ENCODE peak calls at places on chromosomes 12 and 14, in eight cellular contexts. W is lower lobe of right lung, U is psoas muscle, S is GM23338, K is BJ, E is GM12878, N is AG10803, J is spleen. O is an unnamed sample.

GRCh38 chr12:5556033-5556614 is 124.2 kb downstream of the NTF3 start:
- DNase-seq in U (no peak), S (peak), N (no peak), E (no peak), K (no peak), W (no peak), J (no peak), O (no peak)

GRCh38 chr12:101552277-101552676 is 42.5 kb upstream of the MYBPC1 start:
- DNase-seq in U (peak), S (no peak), N (peak), K (no peak), E (no peak), W (peak), J (no peak), O (no peak)

GRCh38 chr12:64611430-64612286 is 1.4 kb downstream of the RASSF3 start:
- DNase-seq in N (peak), W (peak), U (peak), J (peak), E (no peak), S (no peak), K (no peak), O (no peak)

GRCh38 chr12:132462778-132463177 is 27.2 kb upstream of the FBRSL1 start:
- DNase-seq in W (no peak), E (no peak), K (no peak), J (no peak), N (no peak), S (no peak), U (no peak), O (no peak)

GRCh38 chr14:81337073-81337472 is 63.1 kb downstream of the STON2 start:
- DNase-seq in J (no peak), N (no peak), K (no peak), U (no peak), E (no peak), S (no peak), W (no peak), O (no peak)

GRCh38 chr12:53963434-53964314 is 9.0 kb downstream of the HOXC12 start:
- DNase-seq in K (no peak), U (peak), S (no peak), W (no peak), E (no peak), N (no peak), J (peak), O (no peak)

GRCh38 chr12:32603858-32604257 is 75.2 kb upstream of the DNM1L start:
- DNase-seq in J (no peak), K (peak), S (no peak), N (peak), U (no peak), E (peak), W (no peak), O (no peak)

GRCh38 chr14:39218171-39218769 is 15.4 kb upstream of the MIA2 start:
- DNase-seq in K (no peak), W (no peak), U (no peak), J (no peak), N (peak), S (no peak), E (no peak), O (no peak)

GRCh38 chr14:51897791-51898190 is 37.4 kb downstream of the GNG2 start:
- DNase-seq in N (no peak), U (no peak), E (no peak), K (no peak), S (no peak), W (no peak), J (no peak), O (no peak)

GRCh38 chr14:43887523-43887922 is 619.6 kb downstream of the FSCB start:
- DNase-seq in N (no peak), W (no peak), K (no peak), S (no peak), J (no peak), U (no peak), E (no peak), O (no peak)

GRCh38 chr12:98873823-98874222 is 228.7 kb downstream of the APAF1 start:
- DNase-seq in K (no peak), S (no peak), N (no peak), W (no peak), U (no peak), E (no peak), J (no peak), O (no peak)

DNA sequence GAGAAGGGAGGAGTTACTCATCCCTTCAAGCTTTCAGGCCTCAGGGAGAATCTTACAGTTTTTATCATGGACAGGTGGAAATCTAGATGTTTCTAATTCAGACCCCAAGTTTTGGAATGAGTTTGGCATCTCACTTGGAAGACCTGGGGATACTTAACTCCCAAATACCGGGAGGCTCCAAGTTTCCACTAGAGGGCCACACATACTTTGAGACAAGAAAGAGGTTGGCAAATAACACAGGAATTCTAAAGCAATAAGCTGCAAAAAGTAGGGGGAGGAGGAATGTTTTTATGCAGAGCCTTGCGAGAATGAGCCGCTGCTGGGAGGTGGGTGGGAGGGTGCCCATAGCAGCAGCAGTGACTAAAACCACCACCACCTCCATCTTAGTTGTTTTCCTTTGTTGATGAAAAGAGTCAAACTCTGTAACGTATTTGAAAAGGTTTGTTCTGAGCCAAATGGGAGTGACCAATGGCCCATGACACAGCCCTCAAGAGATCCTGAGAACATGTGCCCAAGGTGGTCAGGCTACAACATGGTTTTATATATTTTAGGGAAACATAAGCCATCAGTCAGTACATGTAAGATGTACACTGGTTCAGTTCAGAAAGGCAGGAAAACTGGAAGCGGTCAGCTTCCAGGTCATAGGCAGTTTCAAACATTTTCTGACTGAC is 34.2 kb upstream of the RNASE1 start:
- DNase-seq in U (no peak), K (no peak), E (no peak), S (peak), N (peak), W (no peak), J (no peak), O (no peak)
- TF ChIP-seq CTCF in U (peak), K (peak), E (no peak), S (peak), N (peak), W (peak), J (peak), O (peak)

DNA sequence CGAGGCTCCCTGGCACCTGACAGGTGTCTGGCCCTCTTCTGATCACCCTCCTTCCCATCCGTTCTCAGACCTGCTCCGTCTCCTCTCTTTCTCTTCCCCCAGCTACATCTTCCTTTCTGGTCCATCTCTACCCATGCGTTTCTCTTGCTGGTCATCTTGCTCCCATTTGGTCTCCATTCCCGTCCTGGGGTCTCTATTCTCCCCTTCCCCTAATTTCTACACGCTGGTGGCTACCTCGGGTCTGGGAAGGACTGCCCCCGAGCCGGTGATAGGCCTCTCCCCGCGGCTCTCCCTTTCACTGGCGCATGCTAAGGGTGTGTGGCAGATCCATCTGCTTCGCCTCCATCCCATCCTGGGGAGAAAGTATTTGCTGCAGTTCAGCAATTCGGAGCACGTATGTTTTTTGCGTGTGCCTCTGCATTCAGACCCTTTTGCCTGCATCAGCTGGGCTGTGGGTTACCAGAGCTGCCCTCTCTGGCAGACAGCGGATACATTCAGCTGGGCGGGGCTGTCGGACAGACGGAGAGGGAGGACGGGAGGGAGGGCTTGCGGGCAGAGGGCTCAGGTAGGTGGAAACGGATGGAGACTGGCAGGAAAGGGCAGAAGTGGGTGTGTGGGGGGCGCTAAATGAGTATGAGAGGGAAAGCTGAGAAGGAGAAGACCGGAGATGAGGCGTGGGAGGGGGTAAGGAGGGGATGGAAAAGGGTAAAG is 775 bp downstream of the CLSTN3 start:
- DNase-seq in N (peak), U (no peak), J (peak), K (no peak), S (peak), W (peak), E (no peak), O (no peak)
- TF ChIP-seq CTCF in N (no peak), U (no peak), J (no peak), K (peak), S (no peak), W (no peak), E (no peak), O (peak)

GRCh38 chr12:76085159-76085868 is 829 bp upstream of the NAP1L1 start:
- DNase-seq in E (no peak), J (no peak), K (no peak), N (no peak), W (no peak), S (no peak), U (no peak), O (no peak)
- TF ChIP-seq CTCF in E (no peak), J (no peak), K (peak), N (peak), W (peak), S (peak), U (no peak), O (peak)

GRCh38 chr12:131131077-131131807 is 177.5 kb downstream of the ADGRD1 start:
- DNase-seq in E (no peak), W (no peak), S (no peak), K (no peak), N (no peak), J (peak), U (no peak), O (no peak)
- TF ChIP-seq CTCF in E (no peak), W (no peak), S (no peak), K (no peak), N (no peak), J (no peak), U (no peak), O (no peak)

GRCh38 chr12:125549836-125550235 is 484.6 kb downstream of the AACS start:
- DNase-seq in N (no peak), S (peak), U (no peak), K (no peak), E (no peak), W (no peak), J (no peak), O (no peak)
- TF ChIP-seq CTCF in N (peak), S (peak), U (no peak), K (peak), E (peak), W (peak), J (no peak), O (peak)